ENCODE peak calls at places on chromosomes 12 and 14, in seven cellular contexts. One of them, this sample, is unnamed.
A peak's percentile ranks its signal among the peaks of the same experiment; 100 is the strongest.

GRCh38 chr14:65214741-65215140 is 112.4 kb upstream of the MAX start:
- DNase-seq in AG08395: no peak
- DNase-seq in GM03348: no peak
- DNase-seq in stimulated activated CD4-positive, alpha-beta T cell treated with anti-CD3 and anti-CD28 coated beads, Interleukin-12 subunit alpha, Interleukin-12 subunit beta, amount 100 ng/mL, for 24 hours: no peak
- DNase-seq in activated CD8-positive, alpha-beta memory T cell treated with anti-CD3 and anti-CD28 coated beads, Interleukin-2, amount 50 U/mL, for 48 hours: no peak
- DNase-seq in T-cell: no peak
- DNase-seq in Ammon's horn: no peak
- DNase-seq in this sample: no peak

GRCh38 chr12:47744005-47744651 is 14.6 kb downstream of the RAPGEF3 start:
- DNase-seq in GM03348: no peak
- DNase-seq in AG08395: no peak
- DNase-seq in stimulated activated CD4-positive, alpha-beta T cell treated with anti-CD3 and anti-CD28 coated beads, Interleukin-12 subunit alpha, Interleukin-12 subunit beta, amount 100 ng/mL, for 24 hours: no peak
- DNase-seq in T-cell: peak; percentile 68
- DNase-seq in Ammon's horn: no peak
- DNase-seq in activated CD8-positive, alpha-beta memory T cell treated with anti-CD3 and anti-CD28 coated beads, Interleukin-2, amount 50 U/mL, for 48 hours: peak; percentile 70
- DNase-seq in this sample: peak; percentile 54

GRCh38 chr14:79074501-79074900 is 904.3 kb downstream of the NRXN3 start:
- DNase-seq in AG08395: no peak
- DNase-seq in activated CD8-positive, alpha-beta memory T cell treated with anti-CD3 and anti-CD28 coated beads, Interleukin-2, amount 50 U/mL, for 48 hours: no peak
- DNase-seq in Ammon's horn: no peak
- DNase-seq in GM03348: no peak
- DNase-seq in T-cell: no peak
- DNase-seq in stimulated activated CD4-positive, alpha-beta T cell treated with anti-CD3 and anti-CD28 coated beads, Interleukin-12 subunit alpha, Interleukin-12 subunit beta, amount 100 ng/mL, for 24 hours: no peak
- DNase-seq in this sample: no peak

GRCh38 chr12:53131844-53132243 is 28.6 kb downstream of the SOAT2 start:
- DNase-seq in T-cell: no peak
- DNase-seq in Ammon's horn: no peak
- DNase-seq in GM03348: no peak
- DNase-seq in AG08395: no peak
- DNase-seq in activated CD8-positive, alpha-beta memory T cell treated with anti-CD3 and anti-CD28 coated beads, Interleukin-2, amount 50 U/mL, for 48 hours: no peak
- DNase-seq in stimulated activated CD4-positive, alpha-beta T cell treated with anti-CD3 and anti-CD28 coated beads, Interleukin-12 subunit alpha, Interleukin-12 subunit beta, amount 100 ng/mL, for 24 hours: no peak
- DNase-seq in this sample: no peak

GRCh38 chr14:63237791-63238190 is 33.5 kb downstream of the RHOJ start:
- DNase-seq in activated CD8-positive, alpha-beta memory T cell treated with anti-CD3 and anti-CD28 coated beads, Interleukin-2, amount 50 U/mL, for 48 hours: no peak
- DNase-seq in T-cell: no peak
- DNase-seq in AG08395: no peak
- DNase-seq in GM03348: no peak
- DNase-seq in Ammon's horn: no peak
- DNase-seq in stimulated activated CD4-positive, alpha-beta T cell treated with anti-CD3 and anti-CD28 coated beads, Interleukin-12 subunit alpha, Interleukin-12 subunit beta, amount 100 ng/mL, for 24 hours: no peak
- DNase-seq in this sample: peak; percentile 47

GRCh38 chr12:7934560-7935463 is 1.2 kb downstream of the SLC2A3 start:
- DNase-seq in activated CD8-positive, alpha-beta memory T cell treated with anti-CD3 and anti-CD28 coated beads, Interleukin-2, amount 50 U/mL, for 48 hours: peak; percentile 65
- DNase-seq in GM03348: no peak
- DNase-seq in AG08395: no peak
- DNase-seq in stimulated activated CD4-positive, alpha-beta T cell treated with anti-CD3 and anti-CD28 coated beads, Interleukin-12 subunit alpha, Interleukin-12 subunit beta, amount 100 ng/mL, for 24 hours: no peak
- DNase-seq in Ammon's horn: no peak
- DNase-seq in T-cell: no peak
- DNase-seq in this sample: no peak

GRCh38 chr12:25689996-25690501 is 137.0 kb upstream of the LMNTD1 start:
- DNase-seq in stimulated activated CD4-positive, alpha-beta T cell treated with anti-CD3 and anti-CD28 coated beads, Interleukin-12 subunit alpha, Interleukin-12 subunit beta, amount 100 ng/mL, for 24 hours: no peak
- DNase-seq in Ammon's horn: peak; percentile 62
- DNase-seq in GM03348: peak; percentile 10
- DNase-seq in AG08395: peak; percentile 33
- DNase-seq in T-cell: no peak
- DNase-seq in activated CD8-positive, alpha-beta memory T cell treated with anti-CD3 and anti-CD28 coated beads, Interleukin-2, amount 50 U/mL, for 48 hours: no peak
- DNase-seq in this sample: peak; percentile 14

GRCh38 chr12:15172423-15172822 is 48.8 kb downstream of the RERG start:
- DNase-seq in stimulated activated CD4-positive, alpha-beta T cell treated with anti-CD3 and anti-CD28 coated beads, Interleukin-12 subunit alpha, Interleukin-12 subunit beta, amount 100 ng/mL, for 24 hours: no peak
- DNase-seq in GM03348: no peak
- DNase-seq in AG08395: no peak
- DNase-seq in activated CD8-positive, alpha-beta memory T cell treated with anti-CD3 and anti-CD28 coated beads, Interleukin-2, amount 50 U/mL, for 48 hours: no peak
- DNase-seq in Ammon's horn: no peak
- DNase-seq in T-cell: no peak
- DNase-seq in this sample: no peak